ENCODE peak calls at places on chromosomes 4 and X, in nine cellular contexts. P is HFF-Myc, I is endodermal cell, E is cardiac muscle cell, C is psoas muscle, O is ovary, B is choroid plexus epithelial cell, X is cardiac fibroblast, A is PC-9. H is an unnamed sample.

GRCh38 chr4:155170569-155170968 is 37.9 kb upstream of the NPY2R start:
- DNase-seq in O (no peak), B (no peak), E (no peak), C (no peak), I (no peak), P (no peak), X (no peak), A (no peak), H (no peak)

GRCh38 chr4:75672461-75673026 is 667 bp downstream of the G3BP2 start:
- DNase-seq in I (peak; percentile 84), P (no peak), O (peak; percentile 52), B (peak; percentile 47), C (peak; percentile 73), E (peak; percentile 67), A (peak; percentile 34), X (peak; percentile 58), H (peak; percentile 56)

GRCh38 chr4:151408630-151409469 is at the start of gene FHIP1A:
- DNase-seq in B (peak; percentile 76), X (peak; percentile 50), E (peak; percentile 96), P (peak; percentile 52), I (peak; percentile 97), A (peak; percentile 87), O (peak; percentile 76), C (peak; percentile 78), H (peak; percentile 45)

GRCh38 chrX:17521871-17522693 is 147.1 kb downstream of the NHS start:
- DNase-seq in P (peak; percentile 36), I (peak; percentile 82), B (peak; percentile 47), C (no peak), A (peak; percentile 79), X (peak; percentile 13), E (peak; percentile 49), O (peak; percentile 23), H (no peak)

GRCh38 chr4:144280688-144281087 is 140.2 kb upstream of the GYPA start:
- DNase-seq in P (no peak), A (no peak), I (no peak), X (no peak), E (no peak), C (no peak), O (no peak), B (no peak), H (no peak)

GRCh38 chr4:2077537-2078460 is 18.7 kb downstream of the NAT8L start:
- DNase-seq in E (no peak), A (no peak), X (no peak), P (no peak), C (no peak), I (peak; percentile 38), B (no peak), O (no peak), H (no peak)

GRCh38 chr4:91754716-91755115 is 549.0 kb upstream of the GRID2 start:
- DNase-seq in P (no peak), A (no peak), X (peak; percentile 3), I (no peak), O (no peak), B (peak; percentile 8), E (no peak), C (no peak), H (no peak)

GRCh38 chr4:181970356-181970755 is 272.8 kb upstream of the TENM3 start:
- DNase-seq in E (no peak), A (no peak), O (no peak), B (peak; percentile 18), I (no peak), P (no peak), C (no peak), X (no peak), H (no peak)

GRCh38 chrX:50100188-50100587 is 100.6 kb downstream of the AKAP4 start:
- DNase-seq in A (no peak), E (peak; percentile 33), O (no peak), B (peak; percentile 28), C (no peak), P (no peak), X (peak; percentile 8), I (peak; percentile 53), H (no peak)

GRCh38 chr4:163548481-163549243 is 54.2 kb downstream of the TMA16 start:
- DNase-seq in E (peak; percentile 66), O (no peak), A (no peak), P (peak; percentile 27), I (no peak), C (no peak), X (peak; percentile 76), B (peak; percentile 84), H (no peak)

GRCh38 chrX:97367149-97367548 is 483.4 kb downstream of the RPA4 start:
- DNase-seq in I (no peak), C (no peak), B (peak; percentile 42), X (peak; percentile 42), O (no peak), A (no peak), P (no peak), E (no peak), H (no peak)

GRCh38 chrX:70049925-70050324 is at the start of gene AWAT2:
- DNase-seq in X (no peak), A (no peak), P (no peak), O (no peak), I (no peak), C (no peak), E (no peak), B (no peak), H (no peak)

GRCh38 chr4:110622841-110623709 is at the start of gene PITX2:
- DNase-seq in X (peak; percentile 95), E (peak; percentile 96), A (peak; percentile 83), C (peak; percentile 97), O (peak; percentile 67), P (peak; percentile 87), B (peak; percentile 57), I (peak; percentile 100), H (no peak)

GRCh38 chrX:149962859-149963757 is 24.8 kb upstream of the EOLA2 start:
- DNase-seq in A (peak; percentile 55), B (peak; percentile 77), I (peak; percentile 68), E (peak; percentile 61), X (peak; percentile 73), P (peak; percentile 27), O (peak; percentile 35), C (peak; percentile 35), H (no peak)

GRCh38 chrX:39431893-39432292 is 630.6 kb downstream of the MID1IP1 start:
- DNase-seq in I (no peak), X (no peak), B (no peak), C (no peak), P (no peak), A (no peak), E (no peak), O (no peak), H (no peak)

GRCh38 chr4:122224348-122224747 is 72.2 kb downstream of the BLTP1 start:
- DNase-seq in I (peak; percentile 52), C (no peak), X (peak; percentile 12), B (peak; percentile 48), O (no peak), P (no peak), E (peak; percentile 40), A (no peak), H (no peak)

GRCh38 chrX:149455934-149456333 is 49.2 kb downstream of the IDS start:
- DNase-seq in E (no peak), I (no peak), B (no peak), O (no peak), X (no peak), C (no peak), P (no peak), A (no peak), H (no peak)

GRCh38 chrX:10945463-10945862 is 165.7 kb upstream of the HCCS start:
- DNase-seq in I (no peak), B (no peak), X (no peak), C (no peak), P (no peak), A (no peak), E (no peak), O (no peak), H (no peak)

GRCh38 chrX:14936561-14936960 is 63.3 kb downstream of the MOSPD2 start:
- DNase-seq in C (no peak), A (peak; percentile 39), O (no peak), B (peak; percentile 73), I (no peak), P (peak; percentile 37), E (no peak), X (peak; percentile 54), H (peak; percentile 46)

DNA sequence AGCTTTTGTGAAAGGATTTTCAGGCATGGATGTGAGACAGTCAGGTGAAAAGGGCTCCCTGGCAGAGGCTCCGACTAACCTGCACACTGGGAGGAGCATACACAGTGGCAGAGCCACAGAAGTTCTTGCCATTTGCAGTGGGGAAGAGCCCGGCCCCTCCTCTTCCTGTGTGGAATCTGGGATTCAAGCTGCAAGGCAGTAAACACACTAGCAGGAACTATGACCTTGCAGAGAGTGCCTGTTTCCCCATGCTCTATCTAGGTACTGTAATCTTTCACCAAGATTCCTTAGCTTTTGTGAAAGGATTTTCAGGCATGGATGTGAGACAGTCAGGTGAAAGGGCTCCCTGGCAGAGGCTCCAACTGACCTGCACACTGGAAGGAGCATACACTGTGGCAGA is 19.8 kb upstream of the HEPH start:
- DNase-seq in C (no peak), O (no peak), E (no peak), X (no peak), P (no peak), B (no peak), I (no peak), A (no peak), H (no peak)
- TF ChIP-seq CTCF in C (no peak), O (no peak), E (no peak), X (no peak), P (no peak), B (no peak), I (no peak), A (no peak), H (no peak)

DNA sequence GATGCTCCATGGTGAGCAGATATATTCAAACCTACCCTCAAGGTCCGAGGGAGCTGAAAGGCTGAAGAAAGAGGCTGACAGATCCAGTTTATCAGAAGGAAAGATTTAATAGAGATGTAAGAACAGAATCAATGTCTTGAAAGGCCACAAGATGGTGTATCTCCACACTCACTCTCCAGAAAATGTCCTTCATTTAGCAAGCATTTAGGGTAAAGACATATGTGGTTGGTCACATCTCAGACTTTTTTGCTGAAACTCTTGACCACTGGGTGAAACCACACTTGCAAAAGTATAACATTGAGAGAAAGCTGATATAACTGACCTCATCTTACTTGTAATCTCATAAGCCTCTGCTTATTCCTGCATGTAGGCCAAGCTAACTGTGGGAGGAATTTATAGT is 745.8 kb upstream of the GALNTL6 start:
- DNase-seq in X (no peak), C (no peak), I (no peak), P (no peak), E (no peak), B (peak; percentile 10), A (no peak), O (no peak), H (no peak)
- TF ChIP-seq CTCF in X (no peak), C (no peak), I (peak; percentile 62), P (no peak), E (no peak), B (no peak), A (no peak), O (no peak), H (no peak)

DNA sequence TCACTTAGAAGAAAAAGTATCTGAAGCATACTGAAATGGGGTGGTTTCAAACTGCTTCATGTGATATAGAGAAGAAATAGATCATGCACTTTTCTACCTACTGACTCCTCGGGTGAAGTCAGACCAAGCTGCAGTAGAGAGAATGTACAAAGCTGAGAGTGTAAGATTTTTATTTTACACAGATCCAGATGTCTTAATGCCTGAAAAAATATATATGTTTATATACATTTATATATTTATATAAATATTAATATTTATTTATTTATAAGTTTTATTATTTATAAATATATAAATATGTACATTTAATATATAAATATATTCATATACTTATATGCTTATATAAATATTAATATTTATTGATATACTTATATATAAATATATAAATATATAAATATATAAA is 171.9 kb upstream of the SPOCK3 start:
- DNase-seq in I (no peak), O (no peak), A (no peak), E (no peak), X (no peak), P (no peak), C (no peak), B (no peak), H (no peak)
- TF ChIP-seq CTCF in I (no peak), O (no peak), A (no peak), E (no peak), X (no peak), P (no peak), C (no peak), B (no peak), H (no peak)

GRCh38 chr4:78951862-78952472 is 12.7 kb upstream of the PAQR3 start:
- DNase-seq in P (no peak), C (no peak), I (no peak), X (peak; percentile 65), B (peak; percentile 68), A (no peak), E (peak; percentile 64), O (no peak), H (no peak)
- TF ChIP-seq CTCF in P (peak; percentile 58), C (peak; percentile 77), I (peak; percentile 92), X (peak; percentile 57), B (peak; percentile 78), A (peak; percentile 77), E (peak; percentile 62), O (no peak), H (peak; percentile 78)

H was measured in CD14-positive monocyte.